ENCODE peak calls at places on chromosomes 1 and 21, in nine cellular contexts. C, S, D, K, Y, P, W, B and X are unnamed samples. For H3K27me3, the result is how much of the 10 kb centered on the place peaks cover.

GRCh38 chr1:15185617-15186016 is 32.1 kb downstream of the TMEM51 start:
- DNase-seq in W (no peak), S (no peak), P (no peak), K (no peak), D (no peak), Y (no peak), C (no peak), B (no peak), X (no peak)

GRCh38 chr1:59596432-59596831 is 218.3 kb upstream of the HOOK1 start:
- DNase-seq in K (no peak), B (no peak), Y (no peak), P (no peak), W (peak), C (peak), D (no peak), S (peak), X (no peak)

GRCh38 chr1:8169364-8170058 is 143.4 kb upstream of the ERRFI1 start:
- DNase-seq in B (no peak), D (peak), K (peak), P (no peak), C (peak), W (peak), Y (peak), S (peak), X (peak)

GRCh38 chr1:171645553-171646336 is 6.7 kb downstream of the MYOC start:
- DNase-seq in B (no peak), P (no peak), S (peak), W (peak), Y (peak), D (no peak), C (no peak), K (no peak), X (no peak)

GRCh38 chr1:178189814-178190213 is 95.9 kb downstream of the RASAL2 start:
- DNase-seq in D (no peak), Y (peak), S (peak), B (no peak), C (peak), K (no peak), W (peak), P (no peak), X (no peak)

GRCh38 chr1:175865041-175865766 is 121.8 kb upstream of the TNR start:
- DNase-seq in K (no peak), S (no peak), P (no peak), Y (no peak), B (no peak), W (no peak), C (no peak), D (no peak), X (no peak)

GRCh38 chr1:56375184-56375837 is 204.1 kb downstream of the PLPP3 start:
- DNase-seq in P (no peak), C (peak), W (no peak), D (no peak), Y (no peak), S (no peak), K (no peak), B (no peak), X (no peak)

GRCh38 chr1:5480906-5481305 is 511.3 kb downstream of the NPHP4 start:
- DNase-seq in W (no peak), K (no peak), B (no peak), P (no peak), S (no peak), Y (no peak), D (no peak), C (no peak), X (no peak)

GRCh38 chr1:51575406-51576084 is 41.3 kb upstream of the OSBPL9 start:
- DNase-seq in Y (no peak), C (peak), P (no peak), K (no peak), S (no peak), W (no peak), D (no peak), B (no peak), X (no peak)

GRCh38 chr1:218983848-218984247 is 189.8 kb upstream of the LYPLAL1 start:
- DNase-seq in D (no peak), P (no peak), K (no peak), B (no peak), C (no peak), Y (no peak), S (no peak), W (no peak), X (no peak)

GRCh38 chr1:56202743-56203142 is 376.6 kb downstream of the PLPP3 start:
- DNase-seq in Y (no peak), D (no peak), C (no peak), B (no peak), P (no peak), S (peak), W (no peak), K (no peak), X (no peak)

GRCh38 chr21:31576428-31576827 is 83.1 kb upstream of the SOD1 start:
- DNase-seq in B (no peak), W (no peak), C (no peak), S (no peak), P (no peak), K (no peak), Y (no peak), D (no peak), X (no peak)

GRCh38 chr1:16484501-16484835 is 29.6 kb downstream of the RNU1-1 start:
- DNase-seq in W (no peak), K (no peak), D (no peak), S (no peak), B (no peak), P (no peak), Y (no peak), C (no peak), X (no peak)

GRCh38 chr1:94240822-94241221 is 3.4 kb upstream of the ARHGAP29 start:
- DNase-seq in S (no peak), D (no peak), C (peak), Y (no peak), K (no peak), W (no peak), P (no peak), B (no peak), X (no peak)
- TF ChIP-seq CTCF in S (no peak), D (no peak), C (peak), Y (no peak), K (no peak), W (no peak), P (peak), B (no peak), X (no peak)

GRCh38 chr21:42043201-42043895 is 27.8 kb upstream of the UMODL1 start:
- DNase-seq in C (no peak), W (no peak), D (no peak), P (peak), K (no peak), S (no peak), B (no peak), Y (no peak), X (no peak)
- H3K27ac ChIP-seq in C (no peak), W (no peak), D (no peak), P (no peak), K (no peak), S (no peak), B (no peak), Y (no peak), X (no peak)

DNA sequence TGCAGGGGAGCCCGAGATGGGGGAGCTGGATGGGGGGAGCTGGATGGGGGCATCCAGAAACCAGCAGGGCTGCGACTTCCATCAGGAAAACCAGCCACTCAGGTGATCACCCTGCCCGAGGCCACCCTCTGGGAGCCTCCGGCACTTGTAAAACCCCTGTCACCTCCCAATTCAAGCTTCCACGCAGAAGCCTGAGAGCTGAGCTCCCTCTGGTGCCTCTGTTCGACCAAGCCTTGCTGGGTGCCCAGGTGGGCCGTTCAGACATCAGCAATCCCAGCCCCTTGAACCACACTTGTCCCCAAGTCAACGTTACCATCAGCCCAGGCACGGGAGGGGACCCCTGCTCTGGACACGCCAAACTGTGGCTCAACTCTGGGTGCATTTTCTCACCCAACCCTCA is 59.6 kb downstream of the MEGF6 start:
- DNase-seq in K (no peak), P (no peak), C (no peak), S (no peak), B (no peak), W (no peak), Y (no peak), D (no peak), X (no peak)
- H3K27me3 ChIP-seq in K (under half), P (under half), C (under half), S (under half), B (under half), W (under half), Y (under half), D (under half), X (under half)

DNA sequence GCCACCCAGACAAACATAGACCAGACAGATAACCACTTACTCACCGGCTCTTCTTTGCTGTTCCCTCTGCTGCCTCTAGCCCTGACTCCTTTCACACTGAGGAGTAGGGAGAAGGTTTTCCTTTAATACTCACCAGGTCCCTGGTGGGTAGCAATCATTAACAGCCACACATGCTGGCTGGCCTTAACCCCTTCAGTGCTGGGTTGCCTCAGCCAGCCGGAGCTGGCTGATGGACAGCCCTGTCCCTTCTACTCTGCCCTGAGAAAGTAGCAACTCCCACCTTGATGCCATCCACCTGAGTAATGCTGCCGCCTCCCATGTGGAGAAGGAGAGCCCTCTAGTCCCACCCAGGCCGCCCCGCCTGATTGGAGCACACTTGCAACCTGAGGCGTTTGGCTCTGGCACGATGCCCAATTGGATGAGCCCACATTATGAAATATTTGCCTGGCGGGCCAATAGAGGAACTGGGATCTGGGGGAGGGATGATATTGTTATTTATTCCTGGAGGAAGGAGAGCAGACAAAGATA is 71.6 kb downstream of the PLEKHA6 start:
- DNase-seq in K (no peak), P (peak), S (peak), Y (peak), B (peak), W (peak), D (peak), C (no peak), X (no peak)
- TF ChIP-seq CTCF in K (no peak), P (no peak), S (no peak), Y (no peak), B (no peak), W (no peak), D (no peak), C (no peak), X (no peak)

DNA sequence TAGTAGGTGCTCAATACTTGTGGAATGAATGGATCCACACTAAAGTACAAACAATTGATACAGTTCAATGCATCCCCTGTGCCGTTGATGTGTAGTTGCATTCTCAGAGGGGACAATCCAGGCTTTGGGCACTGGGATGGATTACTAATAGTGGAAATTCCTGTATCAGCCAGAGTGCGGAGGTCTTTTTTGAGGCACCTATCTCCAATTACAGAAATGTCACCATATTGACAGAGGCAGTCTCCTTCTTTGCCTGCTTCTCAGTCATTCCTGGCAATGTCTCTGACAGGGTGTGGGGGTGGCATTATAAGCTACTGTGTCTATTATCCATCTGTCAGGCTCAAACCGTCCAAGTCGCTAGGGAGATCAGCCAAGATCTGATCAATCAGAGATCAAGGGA is 3.2 kb upstream of the LAMB3 start:
- DNase-seq in Y (no peak), K (no peak), S (no peak), C (no peak), D (no peak), W (no peak), P (no peak), B (no peak), X (no peak)
- H3K27ac ChIP-seq in Y (no peak), K (no peak), S (no peak), C (no peak), D (no peak), W (peak), P (no peak), B (no peak), X (no peak)

GRCh38 chr1:232352956-232353355 is 277.0 kb downstream of the SIPA1L2 start:
- DNase-seq in P (no peak), Y (no peak), K (no peak), D (no peak), B (no peak), S (no peak), W (no peak), C (no peak), X (no peak)

GRCh38 chr1:232351335-232351734 is 278.6 kb downstream of the SIPA1L2 start:
- DNase-seq in C (no peak), K (no peak), S (no peak), W (no peak), Y (no peak), B (no peak), D (no peak), P (no peak), X (no peak)

GRCh38 chr1:232355162-232356006 is 274.5 kb downstream of the SIPA1L2 start:
- DNase-seq in P (no peak), Y (no peak), D (no peak), W (no peak), K (no peak), B (no peak), S (peak), C (no peak), X (no peak)

DNA sequence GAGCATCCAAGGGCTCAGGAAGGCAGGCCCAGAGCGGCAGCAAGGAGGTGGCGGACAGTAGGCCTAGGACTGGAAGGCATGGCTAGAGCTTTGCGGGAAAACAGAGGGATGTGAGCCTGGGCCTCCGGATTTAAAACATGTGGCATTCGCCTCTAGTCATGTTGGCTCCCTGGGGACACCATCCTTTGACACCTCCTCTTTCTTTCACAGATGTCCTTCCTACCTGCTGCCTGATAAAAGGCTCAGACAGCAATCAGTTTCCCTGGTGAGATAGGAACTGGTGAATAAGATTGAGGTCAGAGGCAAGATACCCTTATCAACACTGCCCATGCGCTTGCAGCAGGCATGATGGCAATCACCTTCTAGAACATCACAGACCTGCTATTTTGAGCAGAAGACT is 277.6 kb downstream of the SIPA1L2 start:
- DNase-seq in P (no peak), K (no peak), S (no peak), B (no peak), Y (no peak), W (no peak), D (no peak), C (no peak), X (no peak)
- H3K27me3 ChIP-seq in P (under half), K (under half), S (under half), B (under half), Y (under half), W (under half), D (under half), C (under half), X (under half)